ENCODE peak calls at places on chromosomes 7 and 10, in six cellular contexts. C is GM23338, A is endodermal cell, J is substantia nigra, S is body of pancreas, G is iPS DF 6.9. I is an unnamed sample.

GRCh38 chr7:81333004-81333403 is 414.2 kb upstream of the SEMA3C start:
- DNase-seq in S (no peak), G (no peak), C (no peak), A (no peak), J (no peak), I (no peak)

GRCh38 chr10:68516766-68517165 is 10.6 kb downstream of the SLC25A16 start:
- DNase-seq in C (no peak), A (no peak), J (no peak), G (no peak), S (no peak), I (no peak)

GRCh38 chr7:143381427-143382125 is 431 bp downstream of the ZYX start:
- DNase-seq in J (peak), S (peak), G (no peak), C (no peak), A (peak), I (no peak)

GRCh38 chr10:84265378-84265777 is 20.5 kb downstream of the RGR start:
- DNase-seq in A (peak), S (no peak), J (no peak), C (no peak), G (no peak), I (no peak)

GRCh38 chr7:139505563-139505962 is 17.9 kb upstream of the CLEC2L start:
- DNase-seq in J (no peak), S (no peak), C (peak), G (peak), A (peak), I (no peak)

GRCh38 chr7:156001496-156002260 is 189.4 kb upstream of the SHH start:
- DNase-seq in A (peak), G (no peak), C (no peak), S (no peak), J (no peak), I (no peak)

GRCh38 chr10:18689498-18689897 is 30.3 kb downstream of the ARL5B start:
- DNase-seq in C (peak), J (no peak), G (no peak), S (no peak), A (no peak), I (no peak)

GRCh38 chr7:21338728-21339164 is 89.1 kb upstream of the SP4 start:
- DNase-seq in G (no peak), J (no peak), C (no peak), A (no peak), S (no peak), I (no peak)

GRCh38 chr10:97175586-97175985 is 10.2 kb downstream of the SLIT1 start:
- DNase-seq in C (no peak), S (no peak), A (no peak), G (no peak), J (no peak), I (no peak)

GRCh38 chr7:38291117-38291647 is 17.7 kb upstream of the TARP start:
- DNase-seq in J (no peak), S (no peak), G (no peak), C (peak), A (no peak), I (no peak)

GRCh38 chr7:78149787-78150186 is 351.2 kb downstream of the PHTF2 start:
- DNase-seq in S (no peak), C (no peak), A (no peak), G (no peak), J (no peak), I (no peak)

GRCh38 chr7:107473975-107474598 is 4.2 kb downstream of the GPR22 start:
- DNase-seq in S (no peak), G (no peak), C (no peak), J (no peak), A (no peak), I (no peak)

DNA sequence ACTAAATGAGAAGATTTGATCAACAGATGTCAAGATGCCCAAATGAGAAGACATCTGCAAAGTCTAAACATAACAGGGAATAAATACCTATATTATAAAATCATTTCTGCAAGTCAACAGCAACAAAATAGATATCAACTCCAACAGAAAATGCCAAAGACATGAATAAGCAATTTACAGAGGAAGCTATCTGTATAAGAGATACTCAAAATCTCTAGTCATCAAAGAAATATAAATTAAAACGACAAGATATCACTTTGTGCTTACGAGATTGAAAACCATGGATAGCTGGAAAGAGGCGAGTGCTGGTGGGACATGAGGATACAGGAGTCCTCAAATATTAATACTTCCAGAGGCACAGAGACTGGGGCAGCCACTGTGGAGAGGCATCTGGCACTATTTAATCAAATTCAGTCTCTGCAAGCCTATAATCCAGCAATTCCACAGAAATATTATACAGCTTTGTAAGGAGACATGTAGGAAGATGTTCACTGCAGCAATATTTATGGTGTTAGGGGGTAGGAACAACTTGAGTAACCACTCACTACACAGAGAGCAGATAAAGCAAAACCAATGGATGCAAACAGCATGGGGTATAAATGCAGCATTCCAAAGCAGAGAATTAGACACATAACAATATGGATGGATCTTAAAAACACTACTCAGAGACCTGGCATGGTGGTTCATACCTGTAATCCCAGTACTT is 4.8 kb downstream of the DNMBP start:
- DNase-seq in C (no peak), S (no peak), A (no peak), G (no peak), J (no peak), I (no peak)
- H3K27ac ChIP-seq in C (no peak), S (no peak), A (no peak), G (no peak), J (no peak), I (peak)

GRCh38 chr10:112779025-112779765 is 170.9 kb upstream of the TCF7L2 start:
- DNase-seq in G (no peak), A (no peak), J (no peak), C (no peak), S (no peak), I (no peak)
- H3K27ac ChIP-seq in G (no peak), A (no peak), J (no peak), C (peak), S (no peak), I (peak)

GRCh38 chr7:130925136-130925794 is 191.3 kb upstream of the KLF14 start:
- DNase-seq in A (no peak), C (no peak), J (no peak), S (no peak), G (no peak), I (no peak)
- H3K27ac ChIP-seq in A (no peak), C (no peak), J (no peak), S (no peak), G (no peak), I (peak)

GRCh38 chr10:60430836-60431597 is 41.3 kb upstream of the ANK3 start:
- DNase-seq in A (no peak), S (no peak), C (no peak), J (no peak), G (no peak), I (no peak)

GRCh38 chr10:60434418-60435046 is 44.9 kb upstream of the ANK3 start:
- DNase-seq in A (peak), C (peak), J (peak), G (no peak), S (peak), I (peak)

GRCh38 chr10:60430017-60430416 is 40.3 kb upstream of the ANK3 start:
- DNase-seq in A (no peak), J (no peak), S (no peak), C (no peak), G (no peak), I (no peak)

GRCh38 chr10:60429084-60429849 is 39.6 kb upstream of the ANK3 start:
- DNase-seq in S (no peak), C (no peak), A (no peak), G (no peak), J (no peak), I (no peak)

GRCh38 chr10:60433684-60434083 is 44.0 kb upstream of the ANK3 start:
- DNase-seq in A (no peak), C (no peak), G (no peak), J (no peak), S (no peak), I (no peak)
- H3K27ac ChIP-seq in A (no peak), C (no peak), G (no peak), J (no peak), S (no peak), I (no peak)